ENCODE peak calls at places on chromosomes 11 and 22, in ten cellular contexts. L is nephron progenitor cell; S is neural crest cell; Y is nucleus accumbens; R is Caco-2; H is activated CD4-positive, alpha-beta T cell treated with anti-CD3 and anti-CD28 coated beads, Interleukin-2, amount 50 U/mL, for 48 hours; Q is posterior vena cava; N is RWPE1; O is body of pancreas; X is aorta. E is an unnamed sample.

GRCh38 chr22:20566420-20567260 is 59.2 kb downstream of the MED15 start:
- DNase-seq in L (no peak), S (no peak), Y (no peak), R (no peak), H (peak), Q (peak), N (peak), O (peak), X (peak), E (no peak)

GRCh38 chr11:126175261-126175885 is 36.1 kb downstream of the RPUSD4 start:
- DNase-seq in L (no peak), S (no peak), Y (no peak), R (no peak), H (no peak), Q (no peak), N (no peak), O (no peak), X (no peak), E (no peak)

GRCh38 chr11:626475-627272 is at the start of gene SCT:
- DNase-seq in L (no peak), S (no peak), Y (no peak), R (no peak), H (no peak), Q (no peak), N (no peak), O (peak), X (peak), E (no peak)

GRCh38 chr11:118529584-118530175 is 1.3 kb upstream of the TMEM25 start:
- DNase-seq in L (no peak), S (no peak), Y (no peak), R (no peak), H (no peak), Q (no peak), N (no peak), O (no peak), X (no peak), E (peak)

GRCh38 chr22:44091751-44092150 is 67.6 kb downstream of the PARVB start:
- DNase-seq in L (no peak), S (no peak), Y (no peak), R (no peak), H (no peak), Q (no peak), N (no peak), O (no peak), X (no peak), E (no peak)

GRCh38 chr22:26751217-26751616 is 93.8 kb downstream of the MIAT start:
- DNase-seq in L (peak), S (peak), Y (no peak), R (no peak), H (no peak), Q (no peak), N (no peak), O (no peak), X (no peak), E (peak)

GRCh38 chr11:115930886-115931537 is 426.8 kb upstream of the CADM1 start:
- DNase-seq in L (no peak), S (no peak), Y (no peak), R (no peak), H (no peak), Q (no peak), N (no peak), O (no peak), X (no peak), E (no peak)

GRCh38 chr22:20656902-20657836 is 116.7 kb upstream of the SERPIND1 start:
- DNase-seq in L (no peak), S (no peak), Y (no peak), R (peak), H (no peak), Q (no peak), N (no peak), O (no peak), X (no peak), E (no peak)

GRCh38 chr11:20670932-20671403 is 1.6 kb downstream of the NELL1 start:
- DNase-seq in L (peak), S (no peak), Y (no peak), R (no peak), H (no peak), Q (no peak), N (no peak), O (no peak), X (no peak), E (peak)

E was measured in GM23338.